ENCODE peak calls at places on chromosomes 16 and 17, in four cellular contexts. R is kidney, N is choroid plexus epithelial cell, B is globus pallidus. Z is an unnamed sample.

GRCh38 chr16:11340710-11341109 is 4.5 kb upstream of the RMI2 start:
- DNase-seq in B (no peak), R (no peak), N (no peak), Z (no peak)

GRCh38 chr17:68288804-68289203 is 2.1 kb downstream of the SLC16A6 start:
- DNase-seq in B (no peak), N (peak), R (no peak), Z (peak)

GRCh38 chr16:7352114-7352513 is 19.5 kb downstream of the RBFOX1 start:
- DNase-seq in R (no peak), B (no peak), N (no peak), Z (no peak)

GRCh38 chr16:3012828-3013420 is at the start of gene CLDN9:
- DNase-seq in R (no peak), N (no peak), B (no peak), Z (no peak)

GRCh38 chr17:42675984-42676423 is 790 bp downstream of the PLEKHH3 start:
- DNase-seq in N (peak), R (peak), B (no peak), Z (peak)

GRCh38 chr16:58448890-58449289 is 51.1 kb upstream of the NDRG4 start:
- DNase-seq in R (no peak), N (no peak), B (no peak), Z (no peak)

GRCh38 chr16:74522160-74522559 is 84.8 kb downstream of the GLG1 start:
- DNase-seq in B (no peak), N (no peak), R (no peak), Z (no peak)

GRCh38 chr16:88806491-88807111 is 3.0 kb downstream of the CDT1 start:
- DNase-seq in N (no peak), R (peak), B (no peak), Z (no peak)

GRCh38 chr17:59154335-59154720 is 658 bp downstream of the SKA2 start:
- DNase-seq in B (no peak), R (peak), N (peak), Z (peak)

GRCh38 chr17:31096106-31096436 is 1.3 kb downstream of the NF1 start:
- DNase-seq in N (peak), R (no peak), B (no peak), Z (no peak)

GRCh38 chr16:69324585-69325253 is 5.7 kb downstream of the PDF start:
- DNase-seq in R (peak), N (no peak), B (no peak), Z (no peak)

GRCh38 chr17:41734139-41734948 is at the start of gene HAP1:
- DNase-seq in R (peak), B (peak), N (peak), Z (peak)

GRCh38 chr17:82863941-82864720 is 24.3 kb upstream of the ZNF750 start:
- DNase-seq in B (no peak), R (no peak), N (peak), Z (peak)

GRCh38 chr17:37791434-37791833 is 46.6 kb upstream of the HNF1B start:
- DNase-seq in B (no peak), N (peak), R (no peak), Z (peak)

GRCh38 chr16:1435921-1436697 is 5.2 kb downstream of the PERCC1 start:
- DNase-seq in R (no peak), N (no peak), B (no peak), Z (no peak)

GRCh38 chr17:78042542-78042941 is 84.0 kb downstream of the TNRC6C start:
- DNase-seq in B (no peak), N (no peak), R (no peak), Z (no peak)

GRCh38 chr17:80101946-80102706 is 745 bp downstream of the GAA start:
- DNase-seq in B (peak), R (peak), N (peak), Z (peak)

GRCh38 chr17:63967953-63968352 is 4.8 kb downstream of the SCN4A start:
- DNase-seq in N (no peak), R (no peak), B (no peak), Z (no peak)

GRCh38 chr17:57727776-57728175 is 17.3 kb downstream of the CCDC182 start:
- DNase-seq in B (no peak), R (no peak), N (no peak), Z (no peak)

GRCh38 chr17:9179602-9180001 is 158.3 kb downstream of the NTN1 start:
- DNase-seq in R (no peak), B (no peak), N (no peak), Z (no peak)

GRCh38 chr17:48037036-48037881 is at the start of gene COPZ2:
- DNase-seq in N (peak), B (no peak), R (peak), Z (peak)

GRCh38 chr17:79843917-79844815 is 4.9 kb upstream of the CBX4 start:
- DNase-seq in N (peak), R (peak), B (peak), Z (peak)

GRCh38 chr17:47820023-47820789 is 1.4 kb downstream of the OSBPL7 start:
- DNase-seq in R (peak), N (no peak), B (no peak), Z (no peak)

GRCh38 chr16:67092227-67092626 is 17.5 kb upstream of the PHAF1 start:
- DNase-seq in R (no peak), B (no peak), N (peak), Z (peak)

GRCh38 chr17:43366809-43367587 is 31.8 kb upstream of the ARL4D start:
- DNase-seq in N (peak), B (no peak), R (peak), Z (no peak)

GRCh38 chr16:16090238-16090637 is 133.1 kb downstream of the ABCC6 start:
- DNase-seq in N (no peak), B (no peak), R (no peak), Z (no peak)

GRCh38 chr17:80195671-80196529 is 24.2 kb downstream of the SGSH start:
- DNase-seq in N (peak), R (peak), B (no peak), Z (peak)

GRCh38 chr17:29291163-29291752 is 2.7 kb downstream of the NUFIP2 start:
- DNase-seq in R (no peak), N (peak), B (peak), Z (peak)

GRCh38 chr17:79840204-79840988 is 1.2 kb upstream of the CBX4 start:
- DNase-seq in R (peak), N (peak), B (no peak), Z (peak)

Z was measured in mesenchymal stem cell.